ENCODE peak calls at places on chromosomes 7 and 10, in six cellular contexts. H is GM23338, D is MM.1S, G is hepatocyte, O is HCT116, I is neural progenitor cell. Y is an unnamed sample.

GRCh38 chr7:92135100-92135429 is 788 bp upstream of the CYP51A1 start:
- DNase-seq in H (peak), D (peak), G (peak), O (no peak), I (peak), Y (peak)

GRCh38 chr7:54961391-54961790 is 57.4 kb upstream of the EGFR start:
- DNase-seq in H (no peak), D (no peak), G (no peak), O (no peak), I (no peak), Y (peak)

GRCh38 chr7:99794585-99795502 is 10.9 kb upstream of the CYP3A4 start:
- DNase-seq in H (no peak), D (no peak), G (peak), O (no peak), I (no peak), Y (no peak)

GRCh38 chr7:4208086-4208485 is 474.0 kb upstream of the FOXK1 start:
- DNase-seq in H (no peak), D (no peak), G (no peak), O (no peak), I (no peak), Y (no peak)

GRCh38 chr7:128304212-128304611 is 39.5 kb downstream of the RBM28 start:
- DNase-seq in H (no peak), D (no peak), G (no peak), O (no peak), I (no peak), Y (peak)

GRCh38 chr10:29880856-29881255 is 178.5 kb downstream of the JCAD start:
- DNase-seq in H (no peak), D (no peak), G (no peak), O (no peak), I (no peak), Y (no peak)

GRCh38 chr7:104931181-104931781 is 82.7 kb upstream of the KMT2E start:
- DNase-seq in H (peak), D (no peak), G (no peak), O (no peak), I (peak), Y (no peak)

GRCh38 chr7:114944742-114945625 is 23.1 kb downstream of the MDFIC start:
- DNase-seq in H (peak), D (no peak), G (peak), O (no peak), I (peak), Y (no peak)

GRCh38 chr10:62853710-62854109 is 37.5 kb upstream of the EGR2 start:
- DNase-seq in H (peak), D (no peak), G (no peak), O (no peak), I (no peak), Y (no peak)

GRCh38 chr10:82914655-82915136 is 1039.7 kb downstream of the NRG3 start:
- DNase-seq in H (no peak), D (no peak), G (no peak), O (no peak), I (no peak), Y (no peak)

GRCh38 chr10:80535671-80536360 is 1.9 kb upstream of the SH2D4B start:
- DNase-seq in H (peak), D (peak), G (peak), O (peak), I (peak), Y (no peak)

DNA sequence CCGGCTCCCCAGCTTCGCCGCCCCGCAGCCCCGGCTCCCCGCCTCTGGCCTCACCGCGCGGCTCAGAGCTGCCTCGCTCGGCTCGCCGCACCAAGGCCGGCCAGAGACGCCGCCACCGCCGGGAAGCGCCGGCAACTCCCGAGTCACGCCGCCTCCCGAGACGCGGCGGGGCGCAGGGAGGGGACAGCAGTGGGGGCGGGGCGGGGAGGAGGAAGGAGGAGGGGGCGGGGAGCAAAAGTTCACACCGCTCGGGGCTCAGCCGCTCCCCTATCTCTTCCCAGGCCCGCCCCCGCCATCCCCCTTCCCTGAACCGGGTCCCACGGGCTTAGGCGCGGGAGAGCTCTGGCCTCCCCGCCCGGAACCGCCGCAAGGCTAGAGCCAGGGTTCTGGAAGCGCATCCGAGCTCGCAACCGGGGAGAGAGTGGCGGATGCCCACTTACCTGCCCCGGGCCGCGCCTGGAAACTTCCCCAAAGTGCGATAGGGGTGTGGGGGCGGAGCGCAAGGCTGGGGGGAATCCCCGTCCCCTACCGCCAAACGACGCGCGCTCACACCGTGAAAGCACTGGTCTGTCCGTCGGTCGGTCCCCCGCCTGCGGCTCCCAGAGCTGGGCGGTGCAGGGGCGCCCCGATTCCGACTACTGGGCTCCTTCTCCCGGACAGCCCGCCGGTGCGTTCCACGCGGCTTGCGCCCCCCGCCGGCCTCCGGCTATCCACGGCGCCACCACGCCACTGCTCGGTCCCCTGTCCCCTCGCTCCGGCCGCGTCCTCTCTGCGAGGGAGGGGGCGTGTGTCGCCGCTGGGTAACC is 925 bp downstream of the CHST15 start:
- DNase-seq in H (peak), D (peak), G (peak), O (no peak), I (peak), Y (peak)
- TF ChIP-seq EZH2 in H (peak), D (no peak), G (no peak), O (no peak), I (peak), Y (no peak)

DNA sequence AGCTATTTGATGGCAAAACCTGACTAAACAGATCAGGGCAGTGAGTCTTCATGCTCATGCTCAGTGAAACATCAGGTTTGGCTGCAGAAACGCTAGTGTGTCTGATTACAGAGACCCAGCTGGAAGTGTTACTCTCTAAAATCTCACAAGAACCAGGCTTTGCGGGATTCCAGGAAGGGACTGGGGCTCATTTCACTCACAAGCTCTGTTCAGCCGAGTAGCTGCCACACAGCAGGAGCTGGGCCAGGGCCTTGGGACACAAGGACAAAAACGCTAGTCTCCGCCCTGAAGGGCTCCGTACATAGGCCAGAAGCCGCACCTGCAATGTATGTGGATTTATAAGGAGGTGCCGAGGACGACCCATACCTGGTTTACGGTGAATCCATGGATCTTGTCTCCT is 2.8 kb downstream of the PITRM1 start:
- DNase-seq in H (no peak), D (no peak), G (no peak), O (no peak), I (peak), Y (no peak)
- TF ChIP-seq EZH2phosphoT487 in H (no peak), D (no peak), G (no peak), O (no peak), I (no peak), Y (no peak)

GRCh38 chr7:96657347-96658010 is 52.2 kb downstream of the SEM1 start:
- DNase-seq in H (peak), D (no peak), G (no peak), O (no peak), I (peak), Y (no peak)
- TF ChIP-seq CTCF in H (no peak), D (no peak), G (no peak), O (no peak), I (no peak), Y (no peak)

GRCh38 chr7:155450558-155450827 is 7.4 kb upstream of the EN2 start:
- DNase-seq in H (no peak), D (no peak), G (no peak), O (no peak), I (no peak), Y (no peak)

GRCh38 chr7:155452505-155453295 is 5.2 kb upstream of the EN2 start:
- DNase-seq in H (no peak), D (no peak), G (no peak), O (no peak), I (no peak), Y (no peak)

GRCh38 chr7:155450828-155451521 is 7.0 kb upstream of the EN2 start:
- DNase-seq in H (peak), D (no peak), G (no peak), O (no peak), I (no peak), Y (no peak)

GRCh38 chr7:155449880-155450557 is 7.9 kb upstream of the EN2 start:
- DNase-seq in H (peak), D (no peak), G (no peak), O (no peak), I (no peak), Y (no peak)

GRCh38 chr7:155451522-155452239 is 6.2 kb upstream of the EN2 start:
- DNase-seq in H (no peak), D (no peak), G (no peak), O (no peak), I (peak), Y (no peak)
- TF ChIP-seq EZH2 in H (peak), D (no peak), G (peak), O (no peak), I (peak), Y (no peak)

GRCh38 chr10:21263839-21264238 is 261.6 kb downstream of the SKIDA1 start:
- DNase-seq in H (no peak), D (no peak), G (no peak), O (no peak), I (no peak), Y (no peak)
- TF ChIP-seq EZH2phosphoT487 in H (no peak), D (no peak), G (no peak), O (no peak), I (no peak), Y (no peak)

GRCh38 chr10:116287906-116288501 is 15.0 kb upstream of the GFRA1 start:
- DNase-seq in H (peak), D (peak), G (peak), O (peak), I (peak), Y (peak)
- TF ChIP-seq CTCF in H (peak), D (peak), G (peak), O (peak), I (peak), Y (peak)

GRCh38 chr10:7409732-7410168 is 1.1 kb downstream of the SFMBT2 start:
- DNase-seq in H (no peak), D (peak), G (peak), O (no peak), I (peak), Y (no peak)
- TF ChIP-seq EZH2 in H (no peak), D (no peak), G (no peak), O (no peak), I (no peak), Y (no peak)

DNA sequence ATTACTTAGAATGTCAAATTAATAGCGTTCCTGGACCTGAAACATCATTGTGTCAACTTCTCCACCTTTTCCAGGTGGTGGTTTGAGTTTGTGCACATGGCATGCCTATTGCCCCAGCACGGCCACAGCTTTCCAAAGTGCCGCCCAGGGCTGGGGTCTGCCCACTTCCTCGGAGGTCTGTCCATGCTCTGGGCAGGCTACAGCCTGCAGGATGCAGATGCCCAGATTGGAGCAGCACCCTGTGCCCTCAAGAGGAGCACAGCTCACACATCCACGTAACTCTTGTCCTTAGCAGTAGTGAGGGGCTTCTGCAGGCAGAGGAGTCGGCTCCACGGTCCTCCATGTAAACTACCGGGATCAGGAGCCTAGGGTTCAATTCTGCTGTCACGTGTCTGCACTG is 238.6 kb downstream of the EBF3 start:
- DNase-seq in H (no peak), D (no peak), G (no peak), O (no peak), I (no peak), Y (no peak)
- TF ChIP-seq EZH2phosphoT487 in H (no peak), D (no peak), G (no peak), O (no peak), I (no peak), Y (no peak)

GRCh38 chr10:69866688-69867461 is 65.2 kb downstream of the COL13A1 start:
- DNase-seq in H (peak), D (no peak), G (peak), O (peak), I (peak), Y (no peak)
- TF ChIP-seq CTCF in H (peak), D (no peak), G (no peak), O (no peak), I (no peak), Y (no peak)

Y was measured in PC-3.